ENCODE peak calls at places on chromosomes 4 and X, in ten cellular contexts. H is brain microvascular endothelial cell, Z is stomach, N is mammary epithelial cell, X is IMR-90, Y is AG04450, B is heart right ventricle, C is sigmoid colon, G is astrocyte, M is dorsolateral prefrontal cortex. J is an unnamed sample.
A peak's percentile ranks its signal among the peaks of the same experiment; 100 is the strongest.

GRCh38 chr4:115759231-115759630 is 645.8 kb upstream of the NDST4 start:
- DNase-seq in Y (no peak), H (no peak), M (no peak), Z (peak; percentile 35), B (no peak), G (no peak), C (no peak), X (no peak), N (no peak), J (no peak)

GRCh38 chr4:77001907-77002306 is 52.4 kb downstream of the SEPTIN11 start:
- DNase-seq in H (peak; percentile 69), B (no peak), M (no peak), X (peak; percentile 79), N (peak; percentile 56), G (peak; percentile 80), Z (no peak), C (no peak), Y (no peak), J (peak; percentile 73)

GRCh38 chr4:3492741-3493719 is 29.9 kb downstream of the DOK7 start:
- DNase-seq in G (peak; percentile 9), X (peak; percentile 52), M (no peak), Y (no peak), H (peak; percentile 14), B (no peak), Z (no peak), N (no peak), C (no peak), J (no peak)

GRCh38 chrX:6199519-6199918 is 29.1 kb downstream of the NLGN4X start:
- DNase-seq in C (no peak), M (no peak), B (no peak), G (no peak), N (no peak), H (no peak), Z (no peak), X (no peak), Y (no peak), J (no peak)

GRCh38 chrX:130295519-130296314 is 27.0 kb upstream of the ZNF280C start:
- DNase-seq in Z (no peak), Y (no peak), X (peak; percentile 1), M (no peak), G (no peak), C (no peak), N (peak; percentile 6), H (no peak), B (no peak), J (peak; percentile 44)

GRCh38 chr4:721261-722171 is 15.9 kb downstream of the PCGF3 start:
- DNase-seq in N (peak; percentile 62), Z (no peak), X (no peak), B (peak; percentile 36), M (peak; percentile 73), C (no peak), H (no peak), G (no peak), Y (no peak), J (peak; percentile 41)

GRCh38 chr4:139783761-139784484 is 118.3 kb downstream of the MGST2 start:
- DNase-seq in X (no peak), N (peak; percentile 57), C (peak; percentile 67), B (no peak), M (peak; percentile 66), Z (no peak), H (no peak), Y (no peak), G (no peak), J (no peak)

GRCh38 chr4:153541426-153542096 is 75.4 kb downstream of the TMEM131L start:
- DNase-seq in H (peak; percentile 95), M (no peak), B (no peak), C (no peak), G (peak; percentile 97), X (peak; percentile 95), Y (peak; percentile 78), Z (no peak), N (peak; percentile 90), J (peak; percentile 32)

GRCh38 chrX:100356497-100356896 is 53.6 kb downstream of the PCDH19 start:
- DNase-seq in H (no peak), Y (no peak), N (no peak), X (no peak), C (no peak), G (no peak), Z (no peak), B (no peak), M (no peak), J (no peak)

GRCh38 chrX:100353326-100353725 is 56.7 kb downstream of the PCDH19 start:
- DNase-seq in B (no peak), C (no peak), Y (no peak), G (no peak), H (no peak), Z (no peak), N (peak; percentile 46), M (no peak), X (no peak), J (peak; percentile 54)

DNA sequence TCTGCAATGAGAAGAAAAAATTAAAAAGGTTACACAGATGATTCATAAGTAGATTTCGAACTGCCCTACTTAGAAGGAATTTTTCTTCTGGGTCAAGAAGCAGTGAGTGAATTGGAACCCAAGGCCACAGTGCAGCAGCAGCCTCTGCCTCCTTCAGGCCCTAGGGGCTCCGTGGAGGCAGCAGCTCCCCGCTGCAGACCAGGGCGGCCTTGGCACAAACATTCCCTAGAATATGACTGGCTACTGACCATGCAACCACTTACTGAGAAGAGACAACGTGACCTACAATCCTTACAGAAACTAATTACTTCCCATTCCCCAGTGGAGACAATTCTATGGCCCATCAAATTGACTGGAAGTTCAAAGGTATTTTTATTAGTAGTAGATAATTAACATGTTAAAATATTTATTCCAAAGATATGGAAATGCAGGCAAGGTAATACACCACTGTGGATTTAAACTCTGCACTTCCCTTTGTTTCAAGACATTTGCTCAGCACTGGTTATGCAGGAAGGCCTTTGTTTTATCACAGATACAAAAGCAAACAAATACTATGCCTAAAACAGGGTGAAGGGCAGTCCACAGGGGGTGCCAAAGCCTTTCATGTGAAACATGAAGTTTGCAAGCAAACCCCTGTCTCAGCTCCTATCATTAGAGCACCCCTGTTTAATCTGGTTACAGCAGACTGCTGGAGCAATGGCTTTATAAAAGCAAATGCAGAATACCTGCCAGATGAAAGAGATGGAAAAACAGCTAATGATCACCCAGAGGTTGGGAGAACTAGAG is 59.2 kb downstream of the PCDH19 start:
- DNase-seq in H (no peak), B (no peak), M (no peak), Z (no peak), Y (no peak), N (no peak), G (no peak), X (no peak), C (no peak), J (no peak)
- TF ChIP-seq CTCF in H (no peak), B (no peak), M (no peak), Z (no peak), Y (no peak), N (no peak), G (no peak), X (no peak), C (no peak), J (no peak)

GRCh38 chr4:143405197-143405730 is 68.6 kb downstream of the GAB1 start:
- DNase-seq in H (no peak), G (no peak), M (no peak), N (no peak), Z (no peak), Y (no peak), X (no peak), C (no peak), B (no peak), J (no peak)
- H3K4me3 ChIP-seq in H (no peak overlapping the region), G (no peak overlapping the region), M (no peak overlapping the region), N (no peak overlapping the region), Z (no peak overlapping the region), Y (no peak overlapping the region), X (no peak overlapping the region), C (no peak overlapping the region), B (no peak overlapping the region), J (no peak overlapping the region)

GRCh38 chr4:7719354-7720174 is 220.1 kb downstream of the AFAP1 start:
- DNase-seq in B (peak; percentile 54), N (peak; percentile 12), Y (no peak), X (no peak), M (peak; percentile 66), Z (peak; percentile 49), C (no peak), G (no peak), H (no peak), J (peak; percentile 8)

GRCh38 chr4:7723625-7724024 is 216.0 kb downstream of the AFAP1 start:
- DNase-seq in N (no peak), C (no peak), Z (no peak), G (no peak), B (no peak), X (no peak), H (no peak), Y (no peak), M (no peak), J (no peak)

GRCh38 chr4:7722716-7723115 is 216.9 kb downstream of the AFAP1 start:
- DNase-seq in N (no peak), C (no peak), X (no peak), Y (no peak), M (no peak), G (no peak), H (no peak), B (no peak), Z (no peak), J (no peak)

GRCh38 chr4:7725951-7726350 is 213.7 kb downstream of the AFAP1 start:
- DNase-seq in B (no peak), C (no peak), X (peak; percentile 55), Z (no peak), N (peak; percentile 68), G (no peak), M (no peak), Y (no peak), H (no peak), J (peak; percentile 25)

GRCh38 chr4:7721984-7722551 is 217.6 kb downstream of the AFAP1 start:
- DNase-seq in G (no peak), M (no peak), B (no peak), Y (no peak), C (no peak), H (peak; percentile 9), X (no peak), Z (no peak), N (no peak), J (no peak)
- H3K27me3 ChIP-seq in G (peaks cover 5% of the 10 kb centered on the region), M (no peaks in the 10 kb centered on the region), B (peaks cover 12% of the 10 kb centered on the region), Y (peaks cover 5% of the 10 kb centered on the region), C (no peaks in the 10 kb centered on the region), H (no peaks in the 10 kb centered on the region), X (peaks cover 19% of the 10 kb centered on the region), Z (no peaks in the 10 kb centered on the region), N (no peaks in the 10 kb centered on the region), J (peaks cover 4% of the 10 kb centered on the region)

GRCh38 chr4:100690812-100691211 is 173.0 kb upstream of the EMCN start:
- DNase-seq in G (no peak), Z (no peak), M (no peak), H (no peak), X (no peak), Y (no peak), B (no peak), N (no peak), C (no peak), J (no peak)
- TF ChIP-seq CTCF in G (no peak), Z (no peak), M (no peak), H (no peak), X (no peak), Y (no peak), B (no peak), N (peak; percentile 28), C (no peak), J (no peak)